ENCODE peak calls at places on chromosomes 7 and 10, in four cellular contexts. X is transverse colon, R is NCI-H1105, B is A673. C is an unnamed sample.

GRCh38 chr10:12500406-12501303 is 151.3 kb downstream of the CAMK1D start:
- DNase-seq in X (no peak), R (no peak), B (peak), C (no peak)

GRCh38 chr7:20220824-20221547 is 3.8 kb upstream of the MACC1 start:
- DNase-seq in X (peak), R (no peak), B (no peak), C (no peak)

GRCh38 chr10:3500408-3500856 is 284.6 kb downstream of the KLF6 start:
- DNase-seq in X (peak), R (no peak), B (peak), C (peak)

GRCh38 chr7:29139796-29140195 is 6.5 kb downstream of the CPVL start:
- DNase-seq in X (no peak), R (no peak), B (no peak), C (no peak)

GRCh38 chr7:6436385-6436685 is 11.4 kb downstream of the DAGLB start:
- DNase-seq in X (no peak), R (no peak), B (no peak), C (peak)

GRCh38 chr10:21238044-21238443 is 287.4 kb downstream of the SKIDA1 start:
- DNase-seq in X (no peak), R (no peak), B (no peak), C (no peak)

GRCh38 chr10:61904711-61905445 is 3.4 kb downstream of the ARID5B start:
- DNase-seq in X (peak), R (no peak), B (peak), C (no peak)

GRCh38 chr10:110077436-110078120 is 69.8 kb downstream of the ADD3 start:
- DNase-seq in X (no peak), R (no peak), B (no peak), C (no peak)

GRCh38 chr10:112182808-112183328 is 697 bp downstream of the GPAM start:
- DNase-seq in X (no peak), R (no peak), B (no peak), C (no peak)

GRCh38 chr10:132932461-132933307 is 9.7 kb downstream of the CFAP46 start:
- DNase-seq in X (no peak), R (no peak), B (peak), C (no peak)

GRCh38 chr7:73451780-73452398 is 18.3 kb downstream of the FZD9 start:
- DNase-seq in X (no peak), R (peak), B (peak), C (peak)

GRCh38 chr10:76422769-76423168 is 991.3 kb downstream of the LRMDA start:
- DNase-seq in X (no peak), R (no peak), B (no peak), C (no peak)

GRCh38 chr7:123994449-123994848 is 38.4 kb downstream of the TMEM229A start:
- DNase-seq in X (no peak), R (no peak), B (no peak), C (no peak)

GRCh38 chr10:124152781-124153600 is 59.6 kb upstream of the CHST15 start:
- DNase-seq in X (peak), R (peak), B (peak), C (peak)

GRCh38 chr7:107961399-107961798 is 41.6 kb downstream of the LAMB1 start:
- DNase-seq in X (peak), R (peak), B (no peak), C (no peak)